ENCODE peak calls at places on chromosome 9, in ten cellular contexts. N, J, L, Q, Z, M, U, K, S and E are unnamed samples.

GRCh38 chr9:21432640-21433425 is 7.4 kb upstream of the IFNA1 start:
- DNase-seq in N (no peak), J (no peak), L (no peak), Q (no peak), Z (no peak), M (no peak), U (no peak), K (no peak), S (no peak), E (no peak)

GRCh38 chr9:16728128-16728505 is 142.4 kb downstream of the BNC2 start:
- DNase-seq in N (no peak), J (no peak), L (no peak), Q (no peak), Z (no peak), M (no peak), U (no peak), K (peak; percentile 27), S (no peak), E (no peak)

GRCh38 chr9:36847781-36848673 is 186.0 kb downstream of the PAX5 start:
- DNase-seq in N (no peak), J (no peak), L (no peak), Q (peak; percentile 31), Z (no peak), M (no peak), U (no peak), K (no peak), S (no peak), E (no peak)

GRCh38 chr9:35757527-35758275 is 3.6 kb upstream of the MSMP start:
- DNase-seq in N (no peak), J (peak; percentile 61), L (no peak), Q (no peak), Z (peak; percentile 45), M (no peak), U (no peak), K (no peak), S (no peak), E (no peak)

GRCh38 chr9:137899551-137900360 is 22.2 kb downstream of the CACNA1B start:
- DNase-seq in N (peak; percentile 14), J (no peak), L (no peak), Q (no peak), Z (no peak), M (no peak), U (no peak), K (no peak), S (no peak), E (no peak)

GRCh38 chr9:126628146-126628545 is 14.4 kb downstream of the LMX1B start:
- DNase-seq in N (no peak), J (no peak), L (no peak), Q (peak; percentile 49), Z (no peak), M (no peak), U (no peak), K (no peak), S (no peak), E (no peak)

GRCh38 chr9:19087601-19088000 is 15.1 kb downstream of the HAUS6 start:
- DNase-seq in N (no peak), J (no peak), L (peak; percentile 9), Q (no peak), Z (no peak), M (no peak), U (no peak), K (peak; percentile 59), S (no peak), E (no peak)

GRCh38 chr9:89654025-89654662 is 49.3 kb downstream of the GADD45G start:
- DNase-seq in N (no peak), J (no peak), L (no peak), Q (no peak), Z (no peak), M (no peak), U (no peak), K (no peak), S (no peak), E (no peak)

GRCh38 chr9:82560457-82560904 is 502.5 kb downstream of the RASEF start:
- DNase-seq in N (no peak), J (no peak), L (no peak), Q (no peak), Z (no peak), M (no peak), U (no peak), K (no peak), S (peak; percentile 90), E (no peak)

GRCh38 chr9:116391306-116391900 is 237.8 kb downstream of the PAPPA start:
- DNase-seq in N (no peak), J (no peak), L (peak; percentile 55), Q (no peak), Z (peak; percentile 72), M (no peak), U (no peak), K (peak; percentile 83), S (no peak), E (peak; percentile 46)

GRCh38 chr9:107733530-107733907 is 243.9 kb upstream of the KLF4 start:
- DNase-seq in N (peak; percentile 80), J (no peak), L (peak; percentile 46), Q (no peak), Z (no peak), M (no peak), U (no peak), K (no peak), S (no peak), E (no peak)

GRCh38 chr9:24381205-24381604 is 164.5 kb downstream of the IZUMO3 start:
- DNase-seq in N (no peak), J (no peak), L (no peak), Q (no peak), Z (no peak), M (no peak), U (no peak), K (no peak), S (no peak), E (no peak)

GRCh38 chr9:92147030-92147853 is 32.0 kb upstream of the SPTLC1 start:
- DNase-seq in N (no peak), J (peak; percentile 9), L (peak; percentile 90), Q (no peak), Z (peak; percentile 94), M (no peak), U (no peak), K (peak; percentile 94), S (no peak), E (peak; percentile 76)

GRCh38 chr9:127778280-127779135 is at the start of gene SH2D3C:
- DNase-seq in N (peak; percentile 78), J (peak; percentile 57), L (no peak), Q (peak; percentile 62), Z (no peak), M (no peak), U (no peak), K (no peak), S (no peak), E (no peak)

GRCh38 chr9:84668204-84669007 is 1.1 kb upstream of the NTRK2 start:
- DNase-seq in N (peak; percentile 84), J (no peak), L (peak; percentile 35), Q (peak; percentile 81), Z (peak; percentile 83), M (peak; percentile 73), U (peak; percentile 78), K (peak; percentile 19), S (peak; percentile 72), E (no peak)